ENCODE peak calls at places on chromosomes 3 and 15, in seven cellular contexts. Y is endodermal cell, P is HepG2, W is colonic mucosa, O is fibroblast of lung, Z is HCT116, A is IMR-90. D is an unnamed sample.
A peak's percentile ranks its signal among the peaks of the same experiment; 100 is the strongest.

GRCh38 chr3:13866406-13866965 is 13.4 kb downstream of the WNT7A start:
- DNase-seq in Y (no peak), P (no peak), W (no peak), O (no peak), Z (no peak), A (no peak), D (peak; percentile 22)

GRCh38 chr3:50210510-50211367 is 5.7 kb downstream of the SLC38A3 start:
- DNase-seq in Y (no peak), P (peak; percentile 81), W (peak; percentile 41), O (no peak), Z (no peak), A (no peak), D (no peak)

GRCh38 chr15:38370079-38370478 is 83.8 kb upstream of the FAM98B start:
- DNase-seq in Y (no peak), P (no peak), W (no peak), O (no peak), Z (no peak), A (peak; percentile 16), D (no peak)

GRCh38 chr15:31870336-31871158 is 159.8 kb upstream of the CHRNA7 start:
- DNase-seq in Y (peak; percentile 93), P (peak; percentile 35), W (peak; percentile 87), O (peak; percentile 71), Z (peak; percentile 48), A (peak; percentile 63), D (peak; percentile 95)

GRCh38 chr3:8529738-8530525 is 28.3 kb downstream of the LMCD1 start:
- DNase-seq in Y (peak; percentile 32), P (no peak), W (no peak), O (peak; percentile 54), Z (no peak), A (no peak), D (no peak)

GRCh38 chr3:144229973-144230372 is 258.4 kb downstream of the DIPK2A start:
- DNase-seq in Y (no peak), P (no peak), W (no peak), O (no peak), Z (no peak), A (no peak), D (no peak)

GRCh38 chr3:44104668-44105321 is 136.9 kb upstream of the TOPAZ1 start:
- DNase-seq in Y (no peak), P (no peak), W (no peak), O (peak; percentile 77), Z (peak; percentile 78), A (peak; percentile 16), D (no peak)

GRCh38 chr3:126245811-126246727 is 65.7 kb upstream of the ALDH1L1 start:
- DNase-seq in Y (peak; percentile 81), P (peak; percentile 48), W (peak; percentile 53), O (peak; percentile 38), Z (peak; percentile 39), A (peak; percentile 65), D (no peak)

GRCh38 chr3:153572165-153572564 is 410.1 kb downstream of the RAP2B start:
- DNase-seq in Y (no peak), P (no peak), W (no peak), O (no peak), Z (no peak), A (no peak), D (no peak)

GRCh38 chr15:75454471-75455418 is 3.3 kb upstream of the SIN3A start:
- DNase-seq in Y (peak; percentile 87), P (no peak), W (peak; percentile 33), O (peak; percentile 60), Z (peak; percentile 26), A (no peak), D (peak; percentile 94)

GRCh38 chr3:123737168-123737567 is 147.0 kb downstream of the MYLK start:
- DNase-seq in Y (no peak), P (no peak), W (no peak), O (no peak), Z (no peak), A (no peak), D (no peak)

GRCh38 chr15:59249816-59250215 is 43.2 kb downstream of the LDHAL6B start:
- DNase-seq in Y (no peak), P (no peak), W (no peak), O (no peak), Z (no peak), A (no peak), D (no peak)

GRCh38 chr3:63354160-63354559 is 76.1 kb downstream of the SYNPR start:
- DNase-seq in Y (no peak), P (no peak), W (no peak), O (peak; percentile 42), Z (no peak), A (no peak), D (no peak)

GRCh38 chr15:101167791-101168462 is 83.9 kb downstream of the CHSY1 start:
- DNase-seq in Y (no peak), P (peak; percentile 57), W (peak; percentile 79), O (peak; percentile 99), Z (peak; percentile 31), A (peak; percentile 97), D (peak; percentile 90)

GRCh38 chr15:69154026-69154425 is 6.4 kb upstream of the GLCE start:
- DNase-seq in Y (no peak), P (no peak), W (no peak), O (no peak), Z (no peak), A (peak; percentile 42), D (no peak)

GRCh38 chr15:64642875-64643274 is 132.5 kb downstream of the RBPMS2 start:
- DNase-seq in Y (no peak), P (peak; percentile 92), W (no peak), O (no peak), Z (no peak), A (no peak), D (no peak)

DNA sequence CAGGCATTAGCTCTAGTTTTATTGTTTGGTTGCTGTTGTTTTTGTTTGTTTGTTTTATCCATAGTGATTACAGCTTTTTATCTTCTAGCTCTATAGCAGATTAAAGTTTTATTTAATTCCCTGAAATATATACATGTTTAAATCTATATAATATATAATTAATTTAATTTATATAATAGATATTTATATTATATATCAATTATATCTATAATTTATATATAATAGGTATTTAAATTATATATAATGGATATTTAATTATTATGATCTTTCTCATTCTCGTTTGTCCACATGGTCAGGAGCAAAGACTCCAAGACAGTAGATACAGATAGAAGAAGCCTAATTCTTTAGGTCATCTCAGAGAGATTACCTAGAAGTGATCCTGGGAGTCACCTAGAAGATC is 238.8 kb upstream of the GPR149 start:
- DNase-seq in Y (no peak), P (no peak), W (no peak), O (no peak), Z (no peak), A (no peak), D (no peak)
- TF ChIP-seq CTCF in Y (no peak), P (no peak), W (no peak), O (no peak), Z (no peak), A (no peak), D (no peak)

GRCh38 chr3:124802054-124802698 is 71.9 kb downstream of the UMPS start:
- DNase-seq in Y (no peak), P (no peak), W (no peak), O (no peak), Z (no peak), A (no peak), D (no peak)

GRCh38 chr3:124799676-124800075 is 69.4 kb downstream of the UMPS start:
- DNase-seq in Y (no peak), P (no peak), W (no peak), O (no peak), Z (no peak), A (no peak), D (no peak)

GRCh38 chr3:124800076-124800475 is 69.8 kb downstream of the UMPS start:
- DNase-seq in Y (no peak), P (no peak), W (no peak), O (no peak), Z (no peak), A (no peak), D (no peak)

GRCh38 chr3:124802702-124803101 is 72.5 kb downstream of the UMPS start:
- DNase-seq in Y (no peak), P (no peak), W (no peak), O (no peak), Z (no peak), A (no peak), D (no peak)

GRCh38 chr3:124800511-124801374 is 70.5 kb downstream of the UMPS start:
- DNase-seq in Y (no peak), P (no peak), W (no peak), O (peak; percentile 63), Z (no peak), A (peak; percentile 40), D (no peak)
- H3K36me3 ChIP-seq in Y (peaks cover 93% of the 10 kb centered on the region), P (peaks cover 67% of the 10 kb centered on the region), W (no peaks in the 10 kb centered on the region), O (peaks cover 3% of the 10 kb centered on the region), Z (no peaks in the 10 kb centered on the region), A (peaks cover 19% of the 10 kb centered on the region), D (peaks cover 10% of the 10 kb centered on the region)

DNA sequence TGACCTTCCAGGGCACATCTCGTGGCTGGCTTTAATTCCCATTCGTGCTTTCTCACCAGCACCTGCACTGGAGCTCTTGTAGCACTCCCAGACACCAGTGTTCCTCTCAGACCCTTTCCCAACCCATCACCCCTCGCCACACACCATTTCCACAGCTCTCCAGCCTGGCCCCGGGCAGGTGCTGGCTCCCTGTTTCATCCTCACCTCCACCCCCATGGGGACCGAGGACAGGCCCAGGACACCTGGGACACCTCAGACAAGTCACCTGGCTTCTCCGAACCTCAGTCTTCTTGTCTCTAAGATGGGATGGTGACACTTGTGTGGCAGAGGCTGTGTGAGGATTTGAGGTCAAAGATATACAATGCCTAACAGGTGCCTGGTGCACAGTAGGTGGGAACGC is 27.4 kb upstream of the GP9 start:
- DNase-seq in Y (no peak), P (no peak), W (no peak), O (no peak), Z (no peak), A (no peak), D (no peak)
- H3K9ac ChIP-seq in Y (no peak overlapping the region), P (no peak overlapping the region), W (no peak overlapping the region), O (no peak overlapping the region), Z (no peak overlapping the region), A (no peak overlapping the region), D (no peak overlapping the region)

GRCh38 chr3:77871436-77871835 is 831.5 kb downstream of the ROBO2 start:
- DNase-seq in Y (no peak), P (no peak), W (no peak), O (no peak), Z (no peak), A (no peak), D (no peak)

GRCh38 chr3:77868725-77869124 is 828.8 kb downstream of the ROBO2 start:
- DNase-seq in Y (no peak), P (no peak), W (no peak), O (no peak), Z (no peak), A (no peak), D (no peak)

GRCh38 chr3:77869423-77869822 is 829.5 kb downstream of the ROBO2 start:
- DNase-seq in Y (no peak), P (no peak), W (no peak), O (no peak), Z (no peak), A (no peak), D (no peak)

DNA sequence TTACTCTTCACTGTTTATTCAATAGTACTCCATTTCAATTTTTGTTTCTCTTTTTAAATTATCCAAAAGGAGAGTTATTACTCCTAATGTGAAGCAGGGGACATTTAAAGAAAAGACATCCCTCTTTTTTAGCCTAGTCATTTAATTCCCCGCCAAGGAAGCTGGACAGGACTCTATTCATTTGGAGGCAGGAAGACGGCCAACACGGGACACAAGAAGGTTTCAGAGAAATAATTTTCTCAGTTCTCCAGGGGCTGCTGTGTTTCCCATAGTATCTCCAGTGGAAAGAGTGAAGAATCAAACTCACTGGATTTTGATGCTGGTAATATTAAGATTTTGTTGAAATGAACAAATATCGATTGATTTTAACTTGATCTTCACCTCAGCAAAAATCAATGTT is 833.7 kb downstream of the ROBO2 start:
- DNase-seq in Y (no peak), P (no peak), W (no peak), O (no peak), Z (no peak), A (no peak), D (no peak)
- TF ChIP-seq CTCF in Y (no peak), P (no peak), W (no peak), O (no peak), Z (no peak), A (no peak), D (no peak)